ENCODE peak calls at places on chromosomes 6 and 20, in five cellular contexts. One of them, this sample, is unnamed.

GRCh38 chr6:27891300-27891913 is 20.8 kb downstream of the OR2B2 start:
- DNase-seq in T-helper 2 cell: no peak
- DNase-seq in neuronal stem cell: peak
- DNase-seq in ACHN: no peak
- DNase-seq in stimulated activated CD8-positive, alpha-beta memory T cell treated with anti-CD3 and anti-CD28 coated beads, Interleukin-4, amount 100 ng/mL, for 24 hours: no peak
- DNase-seq in this sample: no peak

GRCh38 chr20:20820104-20820503 is 107.7 kb upstream of the RALGAPA2 start:
- DNase-seq in ACHN: peak
- DNase-seq in neuronal stem cell: no peak
- DNase-seq in T-helper 2 cell: no peak
- DNase-seq in stimulated activated CD8-positive, alpha-beta memory T cell treated with anti-CD3 and anti-CD28 coated beads, Interleukin-4, amount 100 ng/mL, for 24 hours: no peak
- DNase-seq in this sample: peak

GRCh38 chr6:128311944-128312570 is 208.3 kb downstream of the PTPRK start:
- DNase-seq in T-helper 2 cell: no peak
- DNase-seq in ACHN: no peak
- DNase-seq in stimulated activated CD8-positive, alpha-beta memory T cell treated with anti-CD3 and anti-CD28 coated beads, Interleukin-4, amount 100 ng/mL, for 24 hours: no peak
- DNase-seq in neuronal stem cell: no peak
- DNase-seq in this sample: no peak

GRCh38 chr20:6919792-6920468 is 152.4 kb downstream of the BMP2 start:
- DNase-seq in T-helper 2 cell: no peak
- DNase-seq in stimulated activated CD8-positive, alpha-beta memory T cell treated with anti-CD3 and anti-CD28 coated beads, Interleukin-4, amount 100 ng/mL, for 24 hours: no peak
- DNase-seq in ACHN: no peak
- DNase-seq in neuronal stem cell: no peak
- DNase-seq in this sample: no peak

GRCh38 chr20:43322851-43323250 is 133.1 kb upstream of the PTPRT start:
- DNase-seq in ACHN: peak
- DNase-seq in T-helper 2 cell: no peak
- DNase-seq in stimulated activated CD8-positive, alpha-beta memory T cell treated with anti-CD3 and anti-CD28 coated beads, Interleukin-4, amount 100 ng/mL, for 24 hours: no peak
- DNase-seq in neuronal stem cell: no peak
- DNase-seq in this sample: peak

GRCh38 chr6:42407379-42407778 is 44.3 kb downstream of the TRERF1 start:
- DNase-seq in neuronal stem cell: no peak
- DNase-seq in ACHN: no peak
- DNase-seq in T-helper 2 cell: no peak
- DNase-seq in stimulated activated CD8-positive, alpha-beta memory T cell treated with anti-CD3 and anti-CD28 coated beads, Interleukin-4, amount 100 ng/mL, for 24 hours: no peak
- DNase-seq in this sample: no peak

GRCh38 chr6:30206799-30207618 is 6.2 kb downstream of the TRIM26 start:
- DNase-seq in neuronal stem cell: no peak
- DNase-seq in stimulated activated CD8-positive, alpha-beta memory T cell treated with anti-CD3 and anti-CD28 coated beads, Interleukin-4, amount 100 ng/mL, for 24 hours: no peak
- DNase-seq in ACHN: peak
- DNase-seq in T-helper 2 cell: no peak
- DNase-seq in this sample: no peak

GRCh38 chr20:50982372-50982771 is 23.8 kb downstream of the MOCS3 start:
- DNase-seq in T-helper 2 cell: no peak
- DNase-seq in neuronal stem cell: no peak
- DNase-seq in ACHN: no peak
- DNase-seq in stimulated activated CD8-positive, alpha-beta memory T cell treated with anti-CD3 and anti-CD28 coated beads, Interleukin-4, amount 100 ng/mL, for 24 hours: no peak
- DNase-seq in this sample: no peak

GRCh38 chr20:53739799-53740785 is 146.5 kb upstream of the ZNF217 start:
- DNase-seq in ACHN: no peak
- DNase-seq in stimulated activated CD8-positive, alpha-beta memory T cell treated with anti-CD3 and anti-CD28 coated beads, Interleukin-4, amount 100 ng/mL, for 24 hours: no peak
- DNase-seq in neuronal stem cell: no peak
- DNase-seq in T-helper 2 cell: no peak
- DNase-seq in this sample: no peak

GRCh38 chr6:155185544-155185943 is 78.3 kb upstream of the CLDN20 start:
- DNase-seq in T-helper 2 cell: no peak
- DNase-seq in stimulated activated CD8-positive, alpha-beta memory T cell treated with anti-CD3 and anti-CD28 coated beads, Interleukin-4, amount 100 ng/mL, for 24 hours: no peak
- DNase-seq in neuronal stem cell: peak
- DNase-seq in ACHN: peak
- DNase-seq in this sample: no peak

GRCh38 chr20:57342829-57343228 is 8.2 kb upstream of the RAE1 start:
- DNase-seq in stimulated activated CD8-positive, alpha-beta memory T cell treated with anti-CD3 and anti-CD28 coated beads, Interleukin-4, amount 100 ng/mL, for 24 hours: no peak
- DNase-seq in neuronal stem cell: no peak
- DNase-seq in ACHN: no peak
- DNase-seq in T-helper 2 cell: no peak
- DNase-seq in this sample: no peak

This sample was measured in A673.